ENCODE peak calls at places on chromosomes 12 and 14, in eight cellular contexts. One of them, this sample, is unnamed.

GRCh38 chr14:100428727-100429126 is 105.6 kb downstream of the SLC25A47 start:
- DNase-seq in tibial artery: no peak
- DNase-seq in hypothalamus: no peak
- DNase-seq in CD8-positive, alpha-beta T cell: no peak
- DNase-seq in neural crest cell: no peak
- DNase-seq in HT1080: peak
- DNase-seq in colonic mucosa: no peak
- DNase-seq in activated gamma-delta T cell treated with anti-CD3 and anti-CD28 coated beads, Interleukin-2, amount 50 U/mL, for 16 hours: no peak
- DNase-seq in this sample: no peak

GRCh38 chr12:24754690-24755638 is 193.9 kb downstream of the BCAT1 start:
- DNase-seq in tibial artery: no peak
- DNase-seq in hypothalamus: no peak
- DNase-seq in CD8-positive, alpha-beta T cell: no peak
- DNase-seq in neural crest cell: no peak
- DNase-seq in HT1080: peak
- DNase-seq in colonic mucosa: no peak
- DNase-seq in activated gamma-delta T cell treated with anti-CD3 and anti-CD28 coated beads, Interleukin-2, amount 50 U/mL, for 16 hours: no peak
- DNase-seq in this sample: peak

GRCh38 chr14:95761436-95761835 is 47.5 kb upstream of the TCL1A start:
- DNase-seq in tibial artery: no peak
- DNase-seq in hypothalamus: no peak
- DNase-seq in CD8-positive, alpha-beta T cell: no peak
- DNase-seq in neural crest cell: no peak
- DNase-seq in HT1080: no peak
- DNase-seq in colonic mucosa: no peak
- DNase-seq in activated gamma-delta T cell treated with anti-CD3 and anti-CD28 coated beads, Interleukin-2, amount 50 U/mL, for 16 hours: no peak
- DNase-seq in this sample: no peak

GRCh38 chr12:75120202-75120774 is 89.4 kb downstream of the KCNC2 start:
- DNase-seq in tibial artery: no peak
- DNase-seq in hypothalamus: no peak
- DNase-seq in CD8-positive, alpha-beta T cell: no peak
- DNase-seq in neural crest cell: no peak
- DNase-seq in HT1080: peak
- DNase-seq in colonic mucosa: no peak
- DNase-seq in activated gamma-delta T cell treated with anti-CD3 and anti-CD28 coated beads, Interleukin-2, amount 50 U/mL, for 16 hours: no peak
- DNase-seq in this sample: no peak

GRCh38 chr14:65356327-65356836 is 56.1 kb upstream of the FUT8 start:
- DNase-seq in tibial artery: no peak
- DNase-seq in hypothalamus: no peak
- DNase-seq in CD8-positive, alpha-beta T cell: no peak
- DNase-seq in neural crest cell: no peak
- DNase-seq in HT1080: peak
- DNase-seq in colonic mucosa: no peak
- DNase-seq in activated gamma-delta T cell treated with anti-CD3 and anti-CD28 coated beads, Interleukin-2, amount 50 U/mL, for 16 hours: no peak
- DNase-seq in this sample: peak

GRCh38 chr12:122656298-122656697 is 46.9 kb downstream of the HCAR2 start:
- DNase-seq in tibial artery: no peak
- DNase-seq in hypothalamus: no peak
- DNase-seq in CD8-positive, alpha-beta T cell: no peak
- DNase-seq in neural crest cell: no peak
- DNase-seq in HT1080: no peak
- DNase-seq in colonic mucosa: no peak
- DNase-seq in activated gamma-delta T cell treated with anti-CD3 and anti-CD28 coated beads, Interleukin-2, amount 50 U/mL, for 16 hours: no peak
- DNase-seq in this sample: no peak

GRCh38 chr12:132329739-132330548 is 555 bp upstream of the GALNT9 start:
- DNase-seq in tibial artery: no peak
- DNase-seq in hypothalamus: no peak
- DNase-seq in CD8-positive, alpha-beta T cell: no peak
- DNase-seq in neural crest cell: no peak
- DNase-seq in HT1080: no peak
- DNase-seq in colonic mucosa: no peak
- DNase-seq in activated gamma-delta T cell treated with anti-CD3 and anti-CD28 coated beads, Interleukin-2, amount 50 U/mL, for 16 hours: no peak
- DNase-seq in this sample: no peak

GRCh38 chr14:51780741-51781140 is 79.7 kb upstream of the GNG2 start:
- DNase-seq in tibial artery: no peak
- DNase-seq in hypothalamus: no peak
- DNase-seq in CD8-positive, alpha-beta T cell: no peak
- DNase-seq in neural crest cell: no peak
- DNase-seq in HT1080: no peak
- DNase-seq in colonic mucosa: no peak
- DNase-seq in activated gamma-delta T cell treated with anti-CD3 and anti-CD28 coated beads, Interleukin-2, amount 50 U/mL, for 16 hours: no peak
- DNase-seq in this sample: no peak

GRCh38 chr12:27969901-27970390 is 2.6 kb downstream of the PTHLH start:
- DNase-seq in tibial artery: peak
- DNase-seq in hypothalamus: no peak
- DNase-seq in CD8-positive, alpha-beta T cell: peak
- DNase-seq in neural crest cell: peak
- DNase-seq in HT1080: no peak
- DNase-seq in colonic mucosa: peak
- DNase-seq in activated gamma-delta T cell treated with anti-CD3 and anti-CD28 coated beads, Interleukin-2, amount 50 U/mL, for 16 hours: no peak
- DNase-seq in this sample: peak

GRCh38 chr12:32698285-32698684 is 19.2 kb downstream of the DNM1L start:
- DNase-seq in tibial artery: no peak
- DNase-seq in hypothalamus: no peak
- DNase-seq in CD8-positive, alpha-beta T cell: no peak
- DNase-seq in neural crest cell: no peak
- DNase-seq in HT1080: no peak
- DNase-seq in colonic mucosa: no peak
- DNase-seq in activated gamma-delta T cell treated with anti-CD3 and anti-CD28 coated beads, Interleukin-2, amount 50 U/mL, for 16 hours: no peak
- DNase-seq in this sample: no peak

GRCh38 chr12:129184066-129184695 is 330.9 kb downstream of the GLT1D1 start:
- DNase-seq in tibial artery: no peak
- DNase-seq in hypothalamus: no peak
- DNase-seq in CD8-positive, alpha-beta T cell: no peak
- DNase-seq in neural crest cell: no peak
- DNase-seq in HT1080: no peak
- DNase-seq in colonic mucosa: no peak
- DNase-seq in activated gamma-delta T cell treated with anti-CD3 and anti-CD28 coated beads, Interleukin-2, amount 50 U/mL, for 16 hours: no peak
- DNase-seq in this sample: no peak

GRCh38 chr12:127381043-127381668 is 885.8 kb upstream of the TMEM132C start:
- DNase-seq in tibial artery: no peak
- DNase-seq in hypothalamus: no peak
- DNase-seq in CD8-positive, alpha-beta T cell: peak
- DNase-seq in neural crest cell: peak
- DNase-seq in HT1080: peak
- DNase-seq in colonic mucosa: peak
- DNase-seq in activated gamma-delta T cell treated with anti-CD3 and anti-CD28 coated beads, Interleukin-2, amount 50 U/mL, for 16 hours: no peak
- DNase-seq in this sample: peak

GRCh38 chr12:28253175-28253641 is 63.0 kb downstream of the CCDC91 start:
- DNase-seq in tibial artery: no peak
- DNase-seq in hypothalamus: no peak
- DNase-seq in CD8-positive, alpha-beta T cell: no peak
- DNase-seq in neural crest cell: no peak
- DNase-seq in HT1080: no peak
- DNase-seq in colonic mucosa: no peak
- DNase-seq in activated gamma-delta T cell treated with anti-CD3 and anti-CD28 coated beads, Interleukin-2, amount 50 U/mL, for 16 hours: no peak
- DNase-seq in this sample: no peak

GRCh38 chr12:121537814-121538698 is 42.8 kb downstream of the KDM2B start:
- DNase-seq in tibial artery: no peak
- DNase-seq in hypothalamus: no peak
- DNase-seq in CD8-positive, alpha-beta T cell: peak
- DNase-seq in neural crest cell: peak
- DNase-seq in HT1080: no peak
- DNase-seq in colonic mucosa: no peak
- DNase-seq in activated gamma-delta T cell treated with anti-CD3 and anti-CD28 coated beads, Interleukin-2, amount 50 U/mL, for 16 hours: no peak
- DNase-seq in this sample: no peak

GRCh38 chr14:53953002-53953827 is 3.4 kb downstream of the BMP4 start:
- DNase-seq in tibial artery: peak
- DNase-seq in hypothalamus: no peak
- DNase-seq in CD8-positive, alpha-beta T cell: no peak
- DNase-seq in neural crest cell: peak
- DNase-seq in HT1080: peak
- DNase-seq in colonic mucosa: peak
- DNase-seq in activated gamma-delta T cell treated with anti-CD3 and anti-CD28 coated beads, Interleukin-2, amount 50 U/mL, for 16 hours: no peak
- DNase-seq in this sample: peak

GRCh38 chr12:26369588-26369987 is 174.2 kb downstream of the SSPN start:
- DNase-seq in tibial artery: no peak
- DNase-seq in hypothalamus: no peak
- DNase-seq in CD8-positive, alpha-beta T cell: no peak
- DNase-seq in neural crest cell: no peak
- DNase-seq in HT1080: peak
- DNase-seq in colonic mucosa: no peak
- DNase-seq in activated gamma-delta T cell treated with anti-CD3 and anti-CD28 coated beads, Interleukin-2, amount 50 U/mL, for 16 hours: no peak
- DNase-seq in this sample: peak

GRCh38 chr14:90450151-90450550 is 53.3 kb downstream of the CALM1 start:
- DNase-seq in tibial artery: no peak
- DNase-seq in hypothalamus: no peak
- DNase-seq in CD8-positive, alpha-beta T cell: no peak
- DNase-seq in neural crest cell: no peak
- DNase-seq in HT1080: no peak
- DNase-seq in colonic mucosa: no peak
- DNase-seq in activated gamma-delta T cell treated with anti-CD3 and anti-CD28 coated beads, Interleukin-2, amount 50 U/mL, for 16 hours: no peak
- DNase-seq in this sample: no peak

GRCh38 chr12:25051583-25052190 is 102.8 kb upstream of the BCAT1 start:
- DNase-seq in tibial artery: no peak
- DNase-seq in hypothalamus: no peak
- DNase-seq in CD8-positive, alpha-beta T cell: peak
- DNase-seq in neural crest cell: no peak
- DNase-seq in HT1080: no peak
- DNase-seq in colonic mucosa: no peak
- DNase-seq in activated gamma-delta T cell treated with anti-CD3 and anti-CD28 coated beads, Interleukin-2, amount 50 U/mL, for 16 hours: peak
- DNase-seq in this sample: no peak

GRCh38 chr14:89899917-89900680 is 54.4 kb downstream of the EFCAB11 start:
- DNase-seq in tibial artery: no peak
- DNase-seq in hypothalamus: no peak
- DNase-seq in CD8-positive, alpha-beta T cell: peak
- DNase-seq in neural crest cell: no peak
- DNase-seq in HT1080: no peak
- DNase-seq in colonic mucosa: no peak
- DNase-seq in activated gamma-delta T cell treated with anti-CD3 and anti-CD28 coated beads, Interleukin-2, amount 50 U/mL, for 16 hours: no peak
- DNase-seq in this sample: peak

GRCh38 chr12:10982244-10982643 is 4.5 kb downstream of the TAS2R50 start:
- DNase-seq in tibial artery: no peak
- DNase-seq in hypothalamus: no peak
- DNase-seq in CD8-positive, alpha-beta T cell: peak
- DNase-seq in neural crest cell: no peak
- DNase-seq in HT1080: no peak
- DNase-seq in colonic mucosa: no peak
- DNase-seq in activated gamma-delta T cell treated with anti-CD3 and anti-CD28 coated beads, Interleukin-2, amount 50 U/mL, for 16 hours: peak
- DNase-seq in this sample: peak

GRCh38 chr12:99605-100004 is 33.0 kb downstream of the IQSEC3 start:
- DNase-seq in tibial artery: peak
- DNase-seq in hypothalamus: no peak
- DNase-seq in CD8-positive, alpha-beta T cell: no peak
- DNase-seq in neural crest cell: no peak
- DNase-seq in HT1080: no peak
- DNase-seq in colonic mucosa: no peak
- DNase-seq in activated gamma-delta T cell treated with anti-CD3 and anti-CD28 coated beads, Interleukin-2, amount 50 U/mL, for 16 hours: no peak
- DNase-seq in this sample: peak

This sample was measured in SW480.